ENCODE peak calls at places on chromosomes 1 and 21, in six cellular contexts. A, C, X, V, P and Y are unnamed samples.

GRCh38 chr1:153968000-153968363 is 280 bp downstream of the CREB3L4 start:
- DNase-seq in X (no peak), C (no peak), A (no peak), V (no peak), P (no peak), Y (peak)

GRCh38 chr21:35430260-35430659 is 381.2 kb upstream of the RUNX1 start:
- DNase-seq in X (no peak), C (no peak), V (no peak), A (no peak), P (no peak), Y (no peak)

GRCh38 chr1:33248244-33248643 is 8.0 kb upstream of the ZNF362 start:
- DNase-seq in X (no peak), C (no peak), P (no peak), A (no peak), V (no peak), Y (no peak)

GRCh38 chr1:243882276-243882675 is 32.2 kb upstream of the AKT3 start:
- DNase-seq in P (no peak), A (peak), V (peak), C (peak), X (no peak), Y (no peak)

GRCh38 chr1:18870325-18870865 is 10.9 kb upstream of the TAS1R2 start:
- DNase-seq in V (no peak), A (no peak), P (no peak), C (no peak), X (no peak), Y (no peak)

GRCh38 chr1:50308883-50309282 is 114.4 kb downstream of the DMRTA2 start:
- DNase-seq in P (no peak), X (peak), V (peak), A (peak), C (peak), Y (peak)

GRCh38 chr1:56146449-56146848 is 432.9 kb downstream of the PLPP3 start:
- DNase-seq in C (peak), A (no peak), X (no peak), V (peak), P (no peak), Y (peak)

GRCh38 chr1:65792671-65793358 is at the start of gene PDE4B:
- DNase-seq in A (no peak), C (peak), X (peak), P (no peak), V (peak), Y (peak)

GRCh38 chr1:237705462-237705861 is 185.3 kb downstream of the ZP4 start:
- DNase-seq in A (no peak), V (no peak), C (no peak), X (no peak), P (no peak), Y (no peak)

GRCh38 chr1:202046748-202047708 is 36.6 kb downstream of the ELF3 start:
- DNase-seq in C (no peak), A (peak), X (no peak), V (no peak), P (peak), Y (no peak)

GRCh38 chr1:153343811-153344717 is 4.6 kb downstream of the PGLYRP4 start:
- DNase-seq in A (peak), C (no peak), P (no peak), V (no peak), X (no peak), Y (no peak)

GRCh38 chr1:50978144-50978851 is 8.3 kb downstream of the CDKN2C start:
- DNase-seq in X (peak), P (no peak), V (no peak), A (peak), C (peak), Y (peak)

GRCh38 chr1:10796029-10796944 is at the start of gene CASZ1:
- DNase-seq in X (peak), P (peak), C (peak), V (peak), A (peak), Y (peak)

GRCh38 chr1:110509655-110510054 is 9.3 kb downstream of the KCNA10 start:
- DNase-seq in A (no peak), P (no peak), X (no peak), V (no peak), C (no peak), Y (no peak)

GRCh38 chr1:217135569-217135915 is 412.3 kb upstream of the ESRRG start:
- DNase-seq in C (peak), P (no peak), X (peak), A (no peak), V (no peak), Y (no peak)
- TF ChIP-seq EZH2 in C (no peak), P (no peak), X (no peak), A (no peak), V (no peak), Y (peak)

GRCh38 chr21:36706951-36707762 is 8.2 kb downstream of the SIM2 start:
- DNase-seq in X (peak), A (no peak), V (no peak), P (no peak), C (no peak), Y (no peak)
- TF ChIP-seq EZH2 in X (peak), A (no peak), V (peak), P (no peak), C (peak), Y (peak)

DNA sequence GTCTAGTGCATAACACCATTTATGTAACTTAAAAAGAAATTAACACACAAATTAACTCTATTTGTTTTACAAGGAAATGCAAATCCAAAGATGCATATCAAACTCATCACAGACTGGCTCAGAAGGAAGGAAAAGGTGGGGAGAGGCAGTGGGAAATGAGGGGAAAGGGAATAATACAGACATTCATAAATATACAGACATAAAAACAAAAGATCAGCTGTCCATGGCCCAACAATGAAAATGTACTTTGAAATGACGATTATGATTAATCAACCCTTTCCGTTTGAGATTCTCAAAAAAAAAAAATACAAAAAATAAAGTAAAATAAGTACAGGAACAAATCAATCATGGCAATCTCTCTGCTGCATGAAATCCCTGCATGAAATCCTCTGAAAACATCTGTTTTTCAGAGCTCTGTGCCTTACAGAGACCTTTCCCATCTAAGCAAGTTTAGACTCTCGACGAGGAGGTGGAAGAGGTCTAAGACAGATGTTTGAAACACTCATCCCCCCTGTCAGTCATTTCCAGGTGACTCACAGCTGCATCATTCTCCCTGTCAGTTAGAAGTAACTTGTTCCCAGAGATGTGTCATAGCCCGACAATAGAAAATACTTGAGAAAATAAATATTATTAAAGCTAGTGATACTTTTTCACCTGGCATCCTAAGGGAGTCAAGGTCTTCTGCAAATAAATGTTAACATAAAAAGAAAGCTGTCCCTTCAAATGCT is 41.4 kb upstream of the SEC16B start:
- DNase-seq in C (peak), A (no peak), X (no peak), P (peak), V (peak), Y (no peak)
- TF ChIP-seq EZH2 in C (no peak), A (no peak), X (no peak), P (no peak), V (no peak), Y (no peak)

GRCh38 chr1:20719871-20720620 is 2.2 kb upstream of the KIF17 start:
- DNase-seq in A (no peak), P (no peak), C (no peak), X (no peak), V (no peak), Y (no peak)

GRCh38 chr1:20716232-20716631 is 1.6 kb downstream of the KIF17 start:
- DNase-seq in V (no peak), P (no peak), A (no peak), X (no peak), C (no peak), Y (no peak)

GRCh38 chr1:20715406-20715805 is 2.4 kb downstream of the KIF17 start:
- DNase-seq in A (no peak), X (no peak), C (no peak), V (no peak), P (no peak), Y (no peak)

GRCh38 chr1:20719261-20719660 is 1.5 kb upstream of the KIF17 start:
- DNase-seq in X (no peak), C (no peak), P (no peak), A (no peak), V (no peak), Y (no peak)

GRCh38 chr1:20717452-20718342 is at the start of gene KIF17:
- DNase-seq in X (peak), P (no peak), V (peak), A (peak), C (peak), Y (peak)
- TF ChIP-seq EZH2 in X (no peak), P (no peak), V (no peak), A (no peak), C (no peak), Y (no peak)

GRCh38 chr1:7943295-7943694 is 2.7 kb upstream of the TNFRSF9 start:
- DNase-seq in P (no peak), A (no peak), C (no peak), V (no peak), X (no peak), Y (no peak)

GRCh38 chr1:7940745-7941436 is at the start of gene TNFRSF9:
- DNase-seq in C (peak), P (no peak), X (no peak), V (peak), A (peak), Y (peak)

GRCh38 chr1:7940034-7940433 is 605 bp downstream of the TNFRSF9 start:
- DNase-seq in C (no peak), P (no peak), V (no peak), A (no peak), X (no peak), Y (no peak)

GRCh38 chr1:7941437-7941793 is 776 bp upstream of the TNFRSF9 start:
- DNase-seq in A (no peak), V (no peak), P (no peak), C (peak), X (no peak), Y (no peak)

DNA sequence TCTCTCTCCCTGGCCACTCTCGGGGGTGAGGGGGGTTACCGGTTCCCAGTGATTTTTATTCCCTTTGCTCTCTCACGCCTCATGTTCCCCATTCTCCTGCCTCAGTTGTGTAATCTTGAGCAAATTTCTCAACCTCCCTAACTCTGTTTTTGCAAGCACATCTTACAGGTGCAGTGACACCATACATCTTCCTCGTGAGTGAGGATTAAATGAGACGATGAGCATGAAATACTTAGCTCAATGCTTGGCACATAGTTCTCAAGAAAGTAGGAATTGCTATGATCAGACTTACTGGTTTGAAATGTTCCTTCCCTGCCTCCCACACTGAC is 2.0 kb upstream of the TNFRSF9 start:
- DNase-seq in P (no peak), V (no peak), C (no peak), A (no peak), X (no peak), Y (no peak)
- TF ChIP-seq EZH2 in P (no peak), V (no peak), C (no peak), A (no peak), X (no peak), Y (no peak)

GRCh38 chr1:229430761-229431269 is 3.1 kb downstream of the ACTA1 start:
- DNase-seq in X (peak), A (peak), P (no peak), V (peak), C (peak), Y (peak)

GRCh38 chr1:229431270-229432115 is 2.4 kb downstream of the ACTA1 start:
- DNase-seq in X (no peak), V (no peak), C (no peak), P (no peak), A (no peak), Y (no peak)

GRCh38 chr1:229432905-229433304 is 989 bp downstream of the ACTA1 start:
- DNase-seq in V (no peak), P (no peak), C (no peak), A (no peak), X (no peak), Y (no peak)

GRCh38 chr1:229433364-229434004 is 410 bp downstream of the ACTA1 start:
- DNase-seq in X (no peak), V (no peak), P (no peak), A (no peak), C (no peak), Y (no peak)

DNA sequence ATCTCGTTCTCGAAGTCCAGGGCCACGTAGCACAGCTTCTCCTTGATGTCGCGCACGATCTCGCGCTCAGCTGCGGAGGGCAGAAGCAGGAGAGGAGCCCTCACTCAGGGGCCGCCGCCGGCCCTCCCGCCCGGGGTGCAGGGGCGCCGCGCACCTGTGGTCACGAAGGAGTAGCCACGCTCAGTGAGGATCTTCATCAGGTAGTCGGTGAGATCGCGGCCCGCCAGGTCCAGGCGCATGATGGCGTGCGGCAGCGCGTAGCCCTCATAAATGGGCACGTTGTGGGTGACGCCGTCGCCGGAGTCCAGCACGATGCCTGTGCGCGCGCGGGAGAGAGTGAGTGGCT is 1.8 kb downstream of the ACTA1 start:
- DNase-seq in V (no peak), A (no peak), C (no peak), X (no peak), P (no peak), Y (no peak)
- TF ChIP-seq EZH2 in V (no peak), A (no peak), C (no peak), X (no peak), P (no peak), Y (no peak)

GRCh38 chr1:240092301-240093119 is 827 bp downstream of the FMN2 start:
- DNase-seq in X (peak), P (no peak), C (peak), V (peak), A (no peak), Y (peak)

GRCh38 chr1:240091201-240091600 is 482 bp upstream of the FMN2 start:
- DNase-seq in V (no peak), P (no peak), A (no peak), C (no peak), X (no peak), Y (no peak)

GRCh38 chr1:240093120-240093961 is 1.7 kb downstream of the FMN2 start:
- DNase-seq in X (peak), C (peak), A (no peak), P (no peak), V (no peak), Y (peak)

GRCh38 chr1:240094043-240094722 is 2.5 kb downstream of the FMN2 start:
- DNase-seq in C (peak), X (no peak), V (no peak), A (no peak), P (no peak), Y (no peak)

GRCh38 chr1:240091614-240092300 is at the start of gene FMN2:
- DNase-seq in P (no peak), C (peak), A (peak), V (peak), X (peak), Y (peak)
- TF ChIP-seq EZH2 in P (no peak), C (no peak), A (no peak), V (no peak), X (no peak), Y (peak)

DNA sequence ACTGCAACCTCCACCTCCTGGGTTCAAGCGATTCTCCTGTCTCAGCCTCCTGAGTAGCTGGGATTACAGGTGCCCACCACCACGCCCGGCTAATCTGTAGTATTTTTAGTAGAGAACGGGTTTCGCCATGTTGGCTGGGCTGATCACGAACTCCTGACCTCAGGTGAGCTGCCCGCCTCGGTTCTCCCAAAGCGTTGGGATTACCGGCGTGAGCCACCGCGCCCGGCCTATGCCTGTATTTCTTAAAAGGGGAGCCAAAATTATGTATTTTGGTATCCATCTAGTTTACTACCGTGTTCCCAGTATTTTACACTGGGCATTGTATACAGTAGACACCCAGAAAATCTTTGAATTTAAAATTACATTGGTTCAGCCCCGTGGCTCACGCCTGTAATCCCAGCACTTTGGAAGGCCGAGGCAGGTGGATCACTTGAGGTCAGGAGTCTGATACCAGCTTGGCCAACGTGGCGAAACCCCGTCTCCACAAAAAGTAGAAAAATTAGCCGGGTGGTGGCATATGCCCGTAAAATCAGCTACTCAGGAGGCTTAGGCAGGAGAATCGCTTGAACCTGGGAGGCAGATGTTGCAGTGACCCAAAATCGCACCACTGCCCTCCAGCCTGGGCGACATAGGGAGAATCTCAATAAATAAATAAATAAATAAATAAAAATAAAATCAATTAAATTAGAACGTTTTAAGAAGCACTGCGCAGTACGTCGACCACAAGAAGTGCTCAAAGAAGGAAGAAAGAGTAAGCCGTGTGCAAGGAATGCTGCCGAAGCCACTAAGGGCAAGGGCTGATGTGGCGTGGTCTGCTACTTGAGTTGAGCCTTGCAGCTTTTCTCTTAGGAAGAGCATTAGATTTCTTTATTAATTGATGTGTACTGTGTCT is 1.5 kb upstream of the THRAP3 start:
- DNase-seq in V (no peak), P (no peak), A (no peak), C (no peak), X (no peak), Y (no peak)
- TF ChIP-seq EZH2 in V (no peak), P (no peak), A (no peak), C (no peak), X (no peak), Y (no peak)